ENCODE peak calls at places on chromosomes 1 and 21, in six cellular contexts. X is breast epithelium, V is transverse colon, Z is heart left ventricle, O is gastrocnemius medialis, L is tibial nerve. J is an unnamed sample.

GRCh38 chr1:93591833-93592635 is 89.6 kb downstream of the BCAR3 start:
- DNase-seq in X (no peak), V (peak; percentile 94), Z (no peak), O (no peak), L (no peak), J (no peak)

GRCh38 chr1:77424236-77424635 is 142.4 kb downstream of the AK5 start:
- DNase-seq in X (no peak), V (no peak), Z (no peak), O (no peak), L (no peak), J (no peak)

GRCh38 chr1:44817771-44818495 is 9.6 kb downstream of the BTBD19 start:
- DNase-seq in X (no peak), V (no peak), Z (peak; percentile 23), O (no peak), L (peak; percentile 7), J (no peak)

GRCh38 chr1:35640380-35641232 is 720 bp downstream of the PSMB2 start:
- DNase-seq in X (no peak), V (no peak), Z (no peak), O (no peak), L (no peak), J (no peak)

GRCh38 chr1:33374336-33375105 is 53.6 kb upstream of the A3GALT2 start:
- DNase-seq in X (no peak), V (no peak), Z (no peak), O (no peak), L (no peak), J (no peak)

GRCh38 chr1:62391369-62391971 is 45.4 kb upstream of the USP1 start:
- DNase-seq in X (no peak), V (peak; percentile 18), Z (no peak), O (no peak), L (no peak), J (no peak)

GRCh38 chr1:153928776-153929432 is 6.1 kb upstream of the GATAD2B start:
- DNase-seq in X (no peak), V (no peak), Z (no peak), O (no peak), L (no peak), J (no peak)

GRCh38 chr1:17016317-17016661 is 4.6 kb upstream of the ATP13A2 start:
- DNase-seq in X (no peak), V (no peak), Z (no peak), O (no peak), L (no peak), J (no peak)

GRCh38 chr1:18018381-18018780 is 89.2 kb upstream of the IGSF21 start:
- DNase-seq in X (no peak), V (no peak), Z (no peak), O (no peak), L (no peak), J (no peak)

GRCh38 chr1:46431695-46432094 is 37.6 kb downstream of the FAAH start:
- DNase-seq in X (no peak), V (no peak), Z (peak; percentile 24), O (no peak), L (no peak), J (no peak)

GRCh38 chr1:67484492-67484891 is 54.3 kb upstream of the SERBP1 start:
- DNase-seq in X (no peak), V (no peak), Z (no peak), O (no peak), L (no peak), J (no peak)

GRCh38 chr1:24905979-24906720 is 23.9 kb downstream of the RUNX3 start:
- DNase-seq in X (peak; percentile 34), V (peak; percentile 6), Z (no peak), O (no peak), L (no peak), J (no peak)

GRCh38 chr1:180911640-180912161 is 996 bp upstream of the KIAA1614 start:
- DNase-seq in X (no peak), V (no peak), Z (no peak), O (no peak), L (no peak), J (no peak)

GRCh38 chr1:97904528-97904927 is 16.3 kb downstream of the DPYD start:
- DNase-seq in X (no peak), V (no peak), Z (no peak), O (no peak), L (no peak), J (no peak)

GRCh38 chr1:92832537-92833160 is 809 bp downstream of the RPL5 start:
- DNase-seq in X (no peak), V (no peak), Z (no peak), O (no peak), L (no peak), J (no peak)

GRCh38 chr1:202802998-202803932 is 5.0 kb downstream of the KDM5B start:
- DNase-seq in X (no peak), V (no peak), Z (no peak), O (no peak), L (no peak), J (no peak)

GRCh38 chr1:170402451-170403311 is 129.3 kb upstream of the GORAB start:
- DNase-seq in X (no peak), V (no peak), Z (no peak), O (no peak), L (no peak), J (no peak)

GRCh38 chr1:53658489-53659230 is 80.3 kb downstream of the GLIS1 start:
- DNase-seq in X (no peak), V (no peak), Z (no peak), O (no peak), L (no peak), J (no peak)

GRCh38 chr1:89070509-89070908 is 5.5 kb upstream of the GBP1 start:
- DNase-seq in X (no peak), V (no peak), Z (no peak), O (no peak), L (no peak), J (no peak)

GRCh38 chr1:213987876-213988638 is at the start of gene PROX1:
- DNase-seq in X (peak; percentile 67), V (peak; percentile 78), Z (peak; percentile 86), O (peak; percentile 73), L (peak; percentile 36), J (no peak)
- TF ChIP-seq POLR2A in X (peak; percentile 63), V (peak; percentile 69), Z (peak; percentile 84), O (peak; percentile 93), L (no peak), J (peak; percentile 48)

GRCh38 chr21:43854773-43855633 is 10.0 kb upstream of the AGPAT3 start:
- DNase-seq in X (no peak), V (no peak), Z (no peak), O (no peak), L (no peak), J (no peak)
- TF ChIP-seq POLR2A in X (no peak), V (no peak), Z (no peak), O (no peak), L (no peak), J (no peak)

GRCh38 chr21:45542242-45542666 is at the start of gene SLC19A1:
- DNase-seq in X (peak; percentile 63), V (peak; percentile 78), Z (peak; percentile 89), O (no peak), L (no peak), J (no peak)
- TF ChIP-seq POLR2A in X (no peak), V (no peak), Z (peak; percentile 33), O (no peak), L (peak; percentile 16), J (no peak)

GRCh38 chr1:9466780-9467755 is 72.2 kb upstream of the SLC25A33 start:
- DNase-seq in X (peak; percentile 74), V (peak; percentile 54), Z (no peak), O (peak; percentile 25), L (no peak), J (no peak)
- TF ChIP-seq POLR2A in X (no peak), V (no peak), Z (no peak), O (no peak), L (no peak), J (no peak)

GRCh38 chr1:155256101-155256852 is 994 bp upstream of the ENTREP3 start:
- DNase-seq in X (no peak), V (no peak), Z (no peak), O (no peak), L (no peak), J (no peak)

GRCh38 chr1:155254228-155254713 is 1.0 kb downstream of the ENTREP3 start:
- DNase-seq in X (no peak), V (no peak), Z (peak; percentile 61), O (no peak), L (no peak), J (no peak)

GRCh38 chr1:155254714-155255242 is 505 bp downstream of the ENTREP3 start:
- DNase-seq in X (no peak), V (peak; percentile 31), Z (peak; percentile 71), O (no peak), L (no peak), J (no peak)

GRCh38 chr1:155253797-155254196 is 1.5 kb downstream of the ENTREP3 start:
- DNase-seq in X (no peak), V (no peak), Z (no peak), O (no peak), L (no peak), J (no peak)

GRCh38 chr1:155255243-155256100 is at the start of gene ENTREP3:
- DNase-seq in X (peak; percentile 87), V (peak; percentile 89), Z (peak; percentile 94), O (peak; percentile 80), L (peak; percentile 80), J (no peak)
- TF ChIP-seq POLR2A in X (peak; percentile 37), V (peak; percentile 60), Z (peak; percentile 60), O (peak; percentile 56), L (peak; percentile 58), J (no peak)

J was measured in esophagus squamous epithelium.